ENCODE peak calls at places on chromosomes 6 and 20, in five cellular contexts. N is Daoy, K is SK-N-DZ, C is lung, W is EL. T is an unnamed sample.

GRCh38 chr6:143857651-143858050 is 6.6 kb upstream of the ZC2HC1B start:
- DNase-seq in N (no peak), K (no peak), C (no peak), W (no peak), T (no peak)

GRCh38 chr6:111938710-111939109 is 65.5 kb upstream of the FYN start:
- DNase-seq in N (peak; percentile 79), K (no peak), C (no peak), W (peak; percentile 80), T (no peak)

GRCh38 chr20:1803216-1804128 is 91.7 kb upstream of the SIRPA start:
- DNase-seq in N (peak; percentile 58), K (no peak), C (peak; percentile 68), W (peak; percentile 58), T (peak; percentile 21)

GRCh38 chr20:23629017-23629541 is 8.7 kb downstream of the CST3 start:
- DNase-seq in N (peak; percentile 76), K (no peak), C (no peak), W (peak; percentile 37), T (no peak)

GRCh38 chr6:34230653-34231351 is 5.9 kb upstream of the HMGA1 start:
- DNase-seq in N (no peak), K (no peak), C (no peak), W (no peak), T (no peak)

GRCh38 chr6:135451617-135452190 is 45.8 kb downstream of the AHI1 start:
- DNase-seq in N (peak; percentile 2), K (peak; percentile 35), C (no peak), W (peak; percentile 46), T (no peak)

GRCh38 chr6:5087389-5087788 is 2.2 kb downstream of the PPP1R3G start:
- DNase-seq in N (no peak), K (no peak), C (no peak), W (no peak), T (no peak)

GRCh38 chr6:22709804-22710203 is 140.4 kb downstream of the HDGFL1 start:
- DNase-seq in N (no peak), K (no peak), C (no peak), W (no peak), T (no peak)

GRCh38 chr20:46946181-46946624 is 51.6 kb downstream of the EYA2 start:
- DNase-seq in N (peak; percentile 19), K (no peak), C (no peak), W (no peak), T (no peak)

GRCh38 chr6:168311410-168312124 is 8.0 kb downstream of the DACT2 start:
- DNase-seq in N (no peak), K (no peak), C (no peak), W (no peak), T (no peak)

GRCh38 chr6:170447561-170447930 is 105.6 kb downstream of the PSMB1 start:
- DNase-seq in N (no peak), K (no peak), C (no peak), W (no peak), T (no peak)

GRCh38 chr20:43835944-43836540 is 78.6 kb upstream of the TOX2 start:
- DNase-seq in N (no peak), K (no peak), C (no peak), W (no peak), T (no peak)

GRCh38 chr6:30006170-30007131 is 54.6 kb upstream of the POLR1H start:
- DNase-seq in N (no peak), K (no peak), C (peak; percentile 28), W (no peak), T (no peak)

GRCh38 chr20:39849171-39849570 is 839.9 kb downstream of the MAFB start:
- DNase-seq in N (no peak), K (no peak), C (no peak), W (no peak), T (no peak)

GRCh38 chr20:11907621-11908020 is 10.1 kb upstream of the BTBD3 start:
- DNase-seq in N (peak; percentile 43), K (no peak), C (no peak), W (peak; percentile 55), T (no peak)

GRCh38 chr6:28252507-28252975 is 472 bp upstream of the ZKSCAN4 start:
- DNase-seq in N (no peak), K (no peak), C (no peak), W (no peak), T (peak; percentile 7)

GRCh38 chr6:73285674-73286283 is 22.8 kb upstream of the KHDC1 start:
- DNase-seq in N (peak; percentile 37), K (no peak), C (no peak), W (peak; percentile 50), T (no peak)

GRCh38 chr20:20772492-20773047 is 60.1 kb upstream of the RALGAPA2 start:
- DNase-seq in N (no peak), K (no peak), C (no peak), W (no peak), T (no peak)

GRCh38 chr6:90216081-90216977 is 80.3 kb downstream of the BACH2 start:
- DNase-seq in N (peak; percentile 37), K (peak; percentile 20), C (no peak), W (peak; percentile 26), T (peak; percentile 54)

GRCh38 chr6:35148167-35148741 is 7.1 kb upstream of the TCP11 start:
- DNase-seq in N (peak; percentile 87), K (no peak), C (no peak), W (peak; percentile 75), T (no peak)

GRCh38 chr6:54493138-54493537 is 184.9 kb downstream of the TINAG start:
- DNase-seq in N (no peak), K (no peak), C (no peak), W (peak; percentile 67), T (no peak)

GRCh38 chr6:34025112-34025807 is 120.6 kb downstream of the GRM4 start:
- DNase-seq in N (no peak), K (no peak), C (no peak), W (no peak), T (no peak)

GRCh38 chr20:20446613-20447012 is 78.7 kb downstream of the INSM1 start:
- DNase-seq in N (no peak), K (no peak), C (no peak), W (no peak), T (no peak)

GRCh38 chr20:47573586-47573985 is 71.9 kb downstream of the NCOA3 start:
- DNase-seq in N (no peak), K (no peak), C (no peak), W (no peak), T (no peak)

GRCh38 chr20:18388860-18389259 is 78.0 kb downstream of the DZANK1 start:
- DNase-seq in N (peak; percentile 32), K (no peak), C (no peak), W (peak; percentile 81), T (no peak)

GRCh38 chr20:19588731-19589130 is 169.3 kb upstream of the RIN2 start:
- DNase-seq in N (no peak), K (no peak), C (no peak), W (no peak), T (no peak)

GRCh38 chr6:121297699-121298098 is 36.6 kb downstream of the TBC1D32 start:
- DNase-seq in N (no peak), K (no peak), C (no peak), W (no peak), T (no peak)

GRCh38 chr6:15573376-15573775 is 89.5 kb downstream of the DTNBP1 start:
- DNase-seq in N (no peak), K (no peak), C (no peak), W (no peak), T (no peak)

GRCh38 chr6:67160820-67161219 is 1453.8 kb upstream of the EYS start:
- DNase-seq in N (no peak), K (no peak), C (no peak), W (no peak), T (no peak)

GRCh38 chr6:28134015-28134414 is 7.7 kb upstream of the ZKSCAN8 start:
- DNase-seq in N (peak; percentile 49), K (peak; percentile 29), C (no peak), W (peak; percentile 59), T (peak; percentile 40)

GRCh38 chr6:1322725-1323219 is 10.9 kb downstream of the FOXQ1 start:
- DNase-seq in N (no peak), K (no peak), C (no peak), W (peak; percentile 54), T (no peak)

GRCh38 chr20:41476013-41476441 is 109.4 kb upstream of the EMILIN3 start:
- DNase-seq in N (peak; percentile 29), K (no peak), C (no peak), W (peak; percentile 51), T (no peak)

GRCh38 chr6:86256615-86257187 is 614.0 kb upstream of the SYNCRIP start:
- DNase-seq in N (no peak), K (no peak), C (no peak), W (no peak), T (no peak)

GRCh38 chr6:144405173-144405572 is 120.0 kb downstream of the UTRN start:
- DNase-seq in N (no peak), K (no peak), C (no peak), W (no peak), T (no peak)

GRCh38 chr6:2891768-2892170 is 11.3 kb downstream of the SERPINB9 start:
- DNase-seq in N (no peak), K (peak; percentile 68), C (no peak), W (no peak), T (peak; percentile 87)

GRCh38 chr6:26363882-26364825 is 844 bp upstream of the BTN3A2 start:
- DNase-seq in N (peak; percentile 36), K (no peak), C (no peak), W (peak; percentile 40), T (peak; percentile 50)

T was measured in DND-41.